ENCODE peak calls at places on chromosomes 3 and 15, in seven cellular contexts. A, Z, N, J, X, B and R are unnamed samples.

GRCh38 chr3:41053220-41053619 is 146.1 kb upstream of the CTNNB1 start:
- DNase-seq in A (no peak), Z (no peak), N (no peak), J (no peak), X (no peak), B (no peak), R (no peak)

GRCh38 chr15:57205999-57206398 is 170.3 kb upstream of the CGNL1 start:
- DNase-seq in A (no peak), Z (no peak), N (no peak), J (no peak), X (no peak), B (no peak), R (no peak)

GRCh38 chr3:13495921-13496723 is 16.0 kb downstream of the HDAC11 start:
- DNase-seq in A (peak), Z (peak), N (peak), J (peak), X (peak), B (peak), R (peak)

GRCh38 chr15:72599855-72600464 is 54.5 kb upstream of the GOLGA6B start:
- DNase-seq in A (peak), Z (peak), N (peak), J (no peak), X (no peak), B (peak), R (peak)

GRCh38 chr15:85793641-85794597 is 806 bp downstream of the KLHL25 start:
- DNase-seq in A (peak), Z (no peak), N (peak), J (no peak), X (no peak), B (no peak), R (peak)

GRCh38 chr3:132047209-132047608 is 12.4 kb upstream of the CPNE4 start:
- DNase-seq in A (no peak), Z (no peak), N (no peak), J (no peak), X (no peak), B (no peak), R (no peak)

GRCh38 chr3:131694351-131694750 is 191.6 kb upstream of the MRPL3 start:
- DNase-seq in A (no peak), Z (no peak), N (no peak), J (no peak), X (no peak), B (no peak), R (no peak)

GRCh38 chr3:141373768-141374526 is 5.6 kb downstream of the ZBTB38 start:
- DNase-seq in A (no peak), Z (no peak), N (no peak), J (no peak), X (no peak), B (no peak), R (no peak)

GRCh38 chr3:42204867-42205599 is 61.0 kb downstream of the CCK start:
- DNase-seq in A (no peak), Z (no peak), N (no peak), J (no peak), X (no peak), B (no peak), R (peak)

GRCh38 chr3:148943531-148944200 is 47.7 kb upstream of the GYG1 start:
- DNase-seq in A (peak), Z (peak), N (peak), J (peak), X (no peak), B (peak), R (peak)

GRCh38 chr3:64792458-64792857 is 104.7 kb upstream of the ADAMTS9 start:
- DNase-seq in A (no peak), Z (no peak), N (no peak), J (no peak), X (no peak), B (no peak), R (no peak)

GRCh38 chr3:168824107-168824506 is 728.4 kb upstream of the GOLIM4 start:
- DNase-seq in A (no peak), Z (no peak), N (peak), J (no peak), X (no peak), B (no peak), R (no peak)

GRCh38 chr3:30630238-30631030 is 24.0 kb downstream of the TGFBR2 start:
- DNase-seq in A (no peak), Z (no peak), N (no peak), J (no peak), X (no peak), B (no peak), R (no peak)

GRCh38 chr15:36755341-36755740 is 175.9 kb downstream of the CDIN1 start:
- DNase-seq in A (no peak), Z (no peak), N (no peak), J (no peak), X (no peak), B (no peak), R (no peak)

GRCh38 chr3:77186728-77187127 is 146.8 kb downstream of the ROBO2 start:
- DNase-seq in A (no peak), Z (no peak), N (no peak), J (no peak), X (no peak), B (no peak), R (no peak)

GRCh38 chr3:138824114-138824506 is 10.6 kb downstream of the PIK3CB start:
- DNase-seq in A (no peak), Z (no peak), N (no peak), J (no peak), X (no peak), B (no peak), R (no peak)

GRCh38 chr3:147616998-147617619 is 207.9 kb downstream of the ZIC1 start:
- DNase-seq in A (peak), Z (peak), N (peak), J (no peak), X (no peak), B (no peak), R (peak)

GRCh38 chr15:56286213-56286612 is 42.5 kb upstream of the RFX7 start:
- DNase-seq in A (no peak), Z (peak), N (no peak), J (no peak), X (no peak), B (peak), R (no peak)

GRCh38 chr3:51799879-51800757 is 21.1 kb upstream of the IQCF6 start:
- DNase-seq in A (peak), Z (peak), N (peak), J (peak), X (no peak), B (peak), R (no peak)

GRCh38 chr15:69805248-69805953 is 292.3 kb downstream of the TLE3 start:
- DNase-seq in A (no peak), Z (no peak), N (no peak), J (no peak), X (no peak), B (no peak), R (no peak)

GRCh38 chr3:134197681-134198261 is 52.9 kb downstream of the RYK start:
- DNase-seq in A (peak), Z (peak), N (peak), J (peak), X (no peak), B (peak), R (peak)

GRCh38 chr15:38685686-38686339 is 121.2 kb upstream of the RASGRP1 start:
- DNase-seq in A (no peak), Z (no peak), N (no peak), J (no peak), X (no peak), B (no peak), R (no peak)

GRCh38 chr3:118683636-118684035 is 351.0 kb downstream of the IGSF11 start:
- DNase-seq in A (no peak), Z (no peak), N (no peak), J (no peak), X (no peak), B (no peak), R (no peak)

GRCh38 chr15:40295870-40296560 is 11.7 kb downstream of the PLCB2 start:
- DNase-seq in A (no peak), Z (no peak), N (no peak), J (no peak), X (no peak), B (no peak), R (no peak)

GRCh38 chr3:151552589-151552988 is 91.7 kb upstream of the IGSF10 start:
- DNase-seq in A (no peak), Z (no peak), N (no peak), J (no peak), X (no peak), B (no peak), R (no peak)

GRCh38 chr15:79406191-79406590 is 25.9 kb upstream of the MINAR1 start:
- DNase-seq in A (no peak), Z (no peak), N (no peak), J (no peak), X (no peak), B (no peak), R (no peak)

GRCh38 chr15:30990451-30991300 is 752 bp downstream of the MTMR10 start:
- DNase-seq in A (no peak), Z (no peak), N (peak), J (no peak), X (no peak), B (no peak), R (peak)

GRCh38 chr3:12706504-12707253 is 42.8 kb upstream of the RAF1 start:
- DNase-seq in A (peak), Z (peak), N (peak), J (peak), X (peak), B (peak), R (peak)

GRCh38 chr3:131447349-131447748 is 55.4 kb downstream of the MRPL3 start:
- DNase-seq in A (no peak), Z (no peak), N (no peak), J (no peak), X (no peak), B (no peak), R (no peak)

GRCh38 chr3:151556591-151556990 is 95.7 kb upstream of the IGSF10 start:
- DNase-seq in A (no peak), Z (no peak), N (no peak), J (no peak), X (no peak), B (no peak), R (no peak)

GRCh38 chr3:177345049-177345972 is 148.0 kb upstream of the TBL1XR1 start:
- DNase-seq in A (peak), Z (peak), N (peak), J (no peak), X (no peak), B (peak), R (peak)

GRCh38 chr3:185822221-185822956 is 2.5 kb downstream of the IGF2BP2 start:
- DNase-seq in A (no peak), Z (no peak), N (peak), J (no peak), X (no peak), B (no peak), R (no peak)

GRCh38 chr15:43168192-43169107 is 16.8 kb upstream of the CCNDBP1 start:
- DNase-seq in A (no peak), Z (no peak), N (no peak), J (no peak), X (no peak), B (no peak), R (no peak)

GRCh38 chr3:42647821-42648459 is 5.6 kb upstream of the ZBTB47 start:
- DNase-seq in A (no peak), Z (no peak), N (no peak), J (no peak), X (no peak), B (no peak), R (no peak)

GRCh38 chr15:73072894-73073293 is 20.6 kb downstream of the NEO1 start:
- DNase-seq in A (no peak), Z (no peak), N (no peak), J (no peak), X (no peak), B (no peak), R (no peak)

GRCh38 chr15:85482896-85483295 is 102.5 kb downstream of the AKAP13 start:
- DNase-seq in A (no peak), Z (no peak), N (no peak), J (no peak), X (no peak), B (no peak), R (no peak)

GRCh38 chr15:63232400-63232799 is 43.0 kb downstream of the RAB8B start:
- DNase-seq in A (no peak), Z (no peak), N (no peak), J (no peak), X (no peak), B (no peak), R (no peak)

GRCh38 chr3:17573396-17573795 is 169.0 kb downstream of the TBC1D5 start:
- DNase-seq in A (no peak), Z (no peak), N (no peak), J (peak), X (no peak), B (no peak), R (no peak)
- TF ChIP-seq JUND in A (no peak), Z (no peak), N (no peak), J (peak), X (no peak), B (no peak), R (no peak)

GRCh38 chr15:27408428-27408827 is 437.4 kb downstream of the GABRG3 start:
- DNase-seq in A (peak), Z (no peak), N (no peak), J (no peak), X (no peak), B (no peak), R (no peak)
- TF ChIP-seq JUND in A (no peak), Z (no peak), N (no peak), J (no peak), X (no peak), B (no peak), R (no peak)

GRCh38 chr15:68776477-68777270 is 44.0 kb downstream of the ANP32A start:
- DNase-seq in A (no peak), Z (no peak), N (no peak), J (no peak), X (no peak), B (no peak), R (no peak)

GRCh38 chr15:68773036-68773435 is 47.7 kb downstream of the ANP32A start:
- DNase-seq in A (no peak), Z (no peak), N (no peak), J (no peak), X (no peak), B (no peak), R (no peak)

GRCh38 chr15:68775671-68776476 is 44.8 kb downstream of the ANP32A start:
- DNase-seq in A (no peak), Z (no peak), N (no peak), J (no peak), X (no peak), B (no peak), R (no peak)

GRCh38 chr15:68774120-68774519 is 46.6 kb downstream of the ANP32A start:
- DNase-seq in A (no peak), Z (no peak), N (no peak), J (no peak), X (no peak), B (no peak), R (no peak)

GRCh38 chr15:68774521-68775293 is 46.0 kb downstream of the ANP32A start:
- DNase-seq in A (no peak), Z (no peak), N (no peak), J (no peak), X (no peak), B (no peak), R (no peak)
- TF ChIP-seq JUND in A (no peak), Z (no peak), N (no peak), J (no peak), X (no peak), B (no peak), R (no peak)

GRCh38 chr15:76062282-76062681 is 2.5 kb downstream of the TMEM266 start:
- DNase-seq in A (no peak), Z (no peak), N (no peak), J (no peak), X (no peak), B (no peak), R (no peak)

GRCh38 chr15:76065267-76065666 is 5.5 kb downstream of the TMEM266 start:
- DNase-seq in A (no peak), Z (no peak), N (no peak), J (no peak), X (no peak), B (no peak), R (no peak)

GRCh38 chr15:76061700-76062099 is 1.9 kb downstream of the TMEM266 start:
- DNase-seq in A (no peak), Z (no peak), N (no peak), J (no peak), X (no peak), B (no peak), R (no peak)

GRCh38 chr15:76065793-76066192 is 6.0 kb downstream of the TMEM266 start:
- DNase-seq in A (no peak), Z (no peak), N (no peak), J (no peak), X (no peak), B (no peak), R (no peak)

DNA sequence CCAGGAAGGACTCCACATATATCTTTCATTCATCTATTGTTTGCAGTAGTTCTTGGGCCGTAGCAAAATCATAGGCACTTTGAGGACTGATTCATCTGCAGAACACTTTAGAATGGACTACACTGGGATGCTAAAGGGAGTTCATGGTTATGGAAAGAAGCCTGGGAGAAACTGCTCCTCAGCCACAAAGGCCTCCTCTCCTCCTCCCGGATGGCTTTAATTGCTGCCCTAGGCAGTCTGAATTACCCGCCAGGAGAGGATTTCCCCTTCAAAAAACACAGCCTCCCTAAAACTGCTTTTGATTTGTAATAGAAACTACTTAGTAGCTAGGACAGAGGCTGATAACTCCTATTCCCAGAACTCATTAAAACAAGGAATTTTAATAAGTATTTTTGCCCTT is 4.6 kb downstream of the TMEM266 start:
- DNase-seq in A (peak), Z (no peak), N (no peak), J (no peak), X (no peak), B (no peak), R (no peak)
- TF ChIP-seq JUND in A (no peak), Z (no peak), N (no peak), J (no peak), X (no peak), B (no peak), R (no peak)

GRCh38 chr15:90479656-90480055 is 50.1 kb upstream of the CRTC3 start:
- DNase-seq in A (no peak), Z (peak), N (no peak), J (no peak), X (no peak), B (no peak), R (peak)
- TF ChIP-seq JUND in A (no peak), Z (no peak), N (no peak), J (no peak), X (no peak), B (no peak), R (peak)

GRCh38 chr3:110344897-110345767 is 726.5 kb upstream of the NECTIN3 start:
- DNase-seq in A (no peak), Z (no peak), N (peak), J (no peak), X (no peak), B (no peak), R (no peak)
- TF ChIP-seq JUND in A (no peak), Z (no peak), N (no peak), J (no peak), X (no peak), B (no peak), R (no peak)